ENCODE peak calls at places on chromosome 1, in ten cellular contexts. O is stimulated activated naive B cell treated with anti-CD40 and anti-IgM and Interleukin-4, amounts not matched to agents 10 μg/mL and 1 μg/mL and 100 μg/mL, for 72 hours; C is activated CD4-positive, alpha-beta T cell treated with anti-CD3 and anti-CD28 coated beads for 48 hours; Z is ELR; H is stimulated activated CD8-positive, alpha-beta memory T cell treated with anti-CD3 and anti-CD28 coated beads, Interleukin-4, amount 100 ng/mL, for 24 hours; P is CD4-positive, CD25-positive, alpha-beta regulatory T cell; J is H9; W is aorta; D is kidney epithelial cell; A is left cardiac atrium. I is an unnamed sample.

GRCh38 chr1:81484284-81484683 is 316.4 kb upstream of the ADGRL2 start:
- DNase-seq in O (no peak), C (no peak), Z (no peak), H (no peak), P (no peak), J (no peak), W (no peak), D (no peak), A (no peak), I (no peak)

GRCh38 chr1:181043025-181043880 is 9.5 kb downstream of the MR1 start:
- DNase-seq in O (no peak), C (no peak), Z (no peak), H (no peak), P (no peak), J (no peak), W (no peak), D (no peak), A (no peak), I (no peak)

GRCh38 chr1:88191917-88192316 is 492.2 kb upstream of the PKN2 start:
- DNase-seq in O (peak), C (no peak), Z (no peak), H (no peak), P (no peak), J (no peak), W (no peak), D (no peak), A (no peak), I (no peak)

GRCh38 chr1:206736878-206737728 is 33.5 kb upstream of the IL19 start:
- DNase-seq in O (no peak), C (no peak), Z (no peak), H (no peak), P (peak), J (no peak), W (no peak), D (no peak), A (no peak), I (no peak)

GRCh38 chr1:39494671-39495410 is 3.4 kb downstream of the BMP8A start:
- DNase-seq in O (no peak), C (no peak), Z (no peak), H (no peak), P (no peak), J (no peak), W (peak), D (no peak), A (no peak), I (no peak)

GRCh38 chr1:39657923-39658485 is 13.9 kb downstream of the NT5C1A start:
- DNase-seq in O (peak), C (peak), Z (peak), H (peak), P (peak), J (peak), W (peak), D (no peak), A (peak), I (peak)

GRCh38 chr1:207740224-207740623 is 11.6 kb upstream of the CD46 start:
- DNase-seq in O (no peak), C (no peak), Z (no peak), H (no peak), P (no peak), J (no peak), W (no peak), D (no peak), A (no peak), I (no peak)

GRCh38 chr1:173603056-173603591 is at the start of gene SLC9C2:
- DNase-seq in O (no peak), C (no peak), Z (no peak), H (no peak), P (no peak), J (no peak), W (no peak), D (no peak), A (peak), I (no peak)

GRCh38 chr1:205374205-205375078 is 17.7 kb upstream of the KLHDC8A start:
- DNase-seq in O (no peak), C (no peak), Z (peak), H (no peak), P (no peak), J (no peak), W (no peak), D (peak), A (no peak), I (no peak)

GRCh38 chr1:49106438-49106837 is 329.7 kb upstream of the BEND5 start:
- DNase-seq in O (no peak), C (no peak), Z (no peak), H (no peak), P (no peak), J (no peak), W (no peak), D (no peak), A (no peak), I (no peak)

GRCh38 chr1:14666376-14666775 is 67.9 kb downstream of the KAZN start:
- DNase-seq in O (no peak), C (no peak), Z (no peak), H (no peak), P (no peak), J (no peak), W (no peak), D (no peak), A (no peak), I (no peak)

GRCh38 chr1:68174173-68175113 is 57.9 kb downstream of the WLS start:
- DNase-seq in O (no peak), C (no peak), Z (peak), H (no peak), P (no peak), J (no peak), W (peak), D (peak), A (peak), I (no peak)

GRCh38 chr1:61207416-61207815 is 125.1 kb downstream of the NFIA start:
- DNase-seq in O (no peak), C (no peak), Z (no peak), H (no peak), P (no peak), J (no peak), W (no peak), D (peak), A (no peak), I (no peak)

GRCh38 chr1:83942914-83943313 is 56.0 kb downstream of the TTLL7 start:
- DNase-seq in O (no peak), C (no peak), Z (no peak), H (no peak), P (no peak), J (no peak), W (no peak), D (no peak), A (no peak), I (no peak)

GRCh38 chr1:183571678-183572268 is 18.5 kb downstream of the NCF2 start:
- DNase-seq in O (no peak), C (no peak), Z (peak), H (no peak), P (no peak), J (no peak), W (no peak), D (no peak), A (no peak), I (no peak)

GRCh38 chr1:113662097-113662496 is 97.2 kb downstream of the PHTF1 start:
- DNase-seq in O (no peak), C (no peak), Z (no peak), H (no peak), P (no peak), J (no peak), W (no peak), D (no peak), A (no peak), I (no peak)

GRCh38 chr1:6009120-6010040 is 17.2 kb upstream of the NPHP4 start:
- DNase-seq in O (no peak), C (no peak), Z (no peak), H (no peak), P (no peak), J (no peak), W (peak), D (no peak), A (no peak), I (no peak)

GRCh38 chr1:59971464-59971911 is 44.9 kb upstream of the CYP2J2 start:
- DNase-seq in O (peak), C (peak), Z (peak), H (peak), P (peak), J (peak), W (peak), D (no peak), A (peak), I (peak)

GRCh38 chr1:41473738-41474362 is 10.6 kb downstream of the EDN2 start:
- DNase-seq in O (no peak), C (no peak), Z (no peak), H (no peak), P (no peak), J (no peak), W (no peak), D (no peak), A (no peak), I (no peak)

GRCh38 chr1:20733361-20733975 is 965 bp upstream of the SH2D5 start:
- DNase-seq in O (no peak), C (no peak), Z (peak), H (no peak), P (no peak), J (no peak), W (no peak), D (no peak), A (no peak), I (no peak)

GRCh38 chr1:63593887-63594617 is 841 bp downstream of the PGM1 start:
- DNase-seq in O (peak), C (peak), Z (peak), H (peak), P (peak), J (peak), W (peak), D (peak), A (peak), I (peak)

GRCh38 chr1:220787069-220787614 is 429 bp downstream of the MTARC1 start:
- DNase-seq in O (no peak), C (no peak), Z (peak), H (no peak), P (no peak), J (peak), W (no peak), D (no peak), A (no peak), I (no peak)

GRCh38 chr1:77832889-77833288 is 53.4 kb downstream of the MIGA1 start:
- DNase-seq in O (no peak), C (no peak), Z (peak), H (no peak), P (no peak), J (no peak), W (no peak), D (peak), A (no peak), I (no peak)

I was measured in stimulated activated CD4-positive, alpha-beta T cell treated with anti-CD3 and anti-CD28 coated beads, Interleukin-12 subunit alpha, Interleukin-12 subunit beta, amount 100 ng/mL, for 48 hours.